ENCODE peak calls at places on chromosomes 4 and X, in six cellular contexts. I is glutamatergic neuron; P is stimulated activated CD4-positive, alpha-beta T cell treated with anti-CD3 and anti-CD28 coated beads, Interleukin-4, amount 100 ng/mL, for 4 hours; R is HTR-8/SVneo; H is effector CD4-positive, alpha-beta T cell; G is COR-L47. Q is an unnamed sample.

GRCh38 chr4:140238353-140239041 is 84.5 kb upstream of the MAML3 start:
- DNase-seq in H (no peak), I (peak; percentile 74), P (no peak), R (no peak), G (peak; percentile 98), Q (no peak)

GRCh38 chr4:156598138-156598681 is 373.4 kb downstream of the PDGFC start:
- DNase-seq in R (no peak), H (no peak), I (no peak), P (no peak), G (no peak), Q (no peak)

GRCh38 chr4:2243682-2244380 is 1.9 kb upstream of the HAUS3 start:
- DNase-seq in H (no peak), R (no peak), P (no peak), G (no peak), I (peak; percentile 69), Q (no peak)

GRCh38 chrX:119008122-119008744 is 33.8 kb downstream of the LONRF3 start:
- DNase-seq in H (peak; percentile 17), G (peak; percentile 18), R (peak; percentile 36), P (peak; percentile 36), I (peak; percentile 57), Q (peak; percentile 25)

GRCh38 chr4:89007338-89007737 is 49.6 kb downstream of the FAM13A start:
- DNase-seq in R (no peak), I (no peak), P (no peak), G (no peak), H (no peak), Q (no peak)

GRCh38 chrX:138298268-138298667 is 413.2 kb downstream of the FGF13 start:
- DNase-seq in R (no peak), G (no peak), I (no peak), P (no peak), H (no peak), Q (no peak)

GRCh38 chr4:76823516-76823915 is 74.4 kb downstream of the SOWAHB start:
- DNase-seq in I (no peak), G (no peak), P (no peak), H (no peak), R (no peak), Q (no peak)

GRCh38 chr4:151004222-151004621 is 10.9 kb downstream of the LRBA start:
- DNase-seq in R (peak; percentile 17), P (no peak), I (no peak), G (no peak), H (no peak), Q (no peak)

GRCh38 chr4:25814737-25815136 is 48.1 kb downstream of the SEL1L3 start:
- DNase-seq in H (no peak), I (no peak), R (no peak), G (no peak), P (no peak), Q (no peak)

GRCh38 chrX:9844936-9845573 is 58.8 kb downstream of the SHROOM2 start:
- DNase-seq in I (no peak), R (no peak), P (no peak), G (no peak), H (no peak), Q (no peak)

GRCh38 chr4:43411226-43411625 is 518.7 kb downstream of the GRXCR1 start:
- DNase-seq in R (no peak), G (no peak), H (no peak), I (no peak), P (no peak), Q (no peak)

GRCh38 chr4:3245676-3246075 is 3.3 kb upstream of the MSANTD1 start:
- DNase-seq in G (no peak), H (no peak), R (no peak), I (no peak), P (no peak), Q (no peak)

GRCh38 chrX:147912093-147912801 is 528 bp downstream of the FMR1 start:
- DNase-seq in R (no peak), P (peak; percentile 4), G (peak; percentile 4), I (peak; percentile 33), H (peak; percentile 13), Q (peak; percentile 5)

GRCh38 chr4:182212211-182212761 is 30.9 kb upstream of the TENM3 start:
- DNase-seq in G (no peak), P (no peak), R (no peak), H (no peak), I (peak; percentile 31), Q (no peak)

GRCh38 chrX:154840856-154841255 is 6.4 kb upstream of the SMIM9 start:
- DNase-seq in G (peak; percentile 17), R (peak; percentile 20), P (no peak), I (no peak), H (no peak), Q (no peak)

GRCh38 chr4:2320746-2321145 is 58.8 kb upstream of the MXD4 start:
- DNase-seq in P (no peak), I (no peak), R (no peak), H (no peak), G (no peak), Q (no peak)

GRCh38 chr4:34964613-34965012 is 1279.7 kb downstream of the ARAP2 start:
- DNase-seq in R (no peak), I (no peak), H (no peak), P (no peak), G (peak; percentile 23), Q (no peak)

GRCh38 chr4:53088132-53088531 is 226.0 kb downstream of the RASL11B start:
- DNase-seq in P (no peak), I (no peak), R (no peak), H (no peak), G (no peak), Q (no peak)